ENCODE peak calls at places on chromosomes 13 and 19, in ten cellular contexts. T is T-helper 9 cell; P is nucleus accumbens; F is AG08395; C is body of pancreas; H is A172; I is stimulated activated CD4-positive, alpha-beta T cell treated with anti-CD3 and anti-CD28 coated beads, Interleukin-4, amount 100 ng/mL, for 1 hour; V is heart left ventricle; Y is NCI-H748 treated with DMSO at 0.1 percent for 48 hours; K is activated CD8-positive, alpha-beta memory T cell treated with anti-CD3 and anti-CD28 coated beads for 24 hours. O is an unnamed sample.

GRCh38 chr19:54035215-54036178 is 28.2 kb downstream of the VSTM1 start:
- DNase-seq in T (no peak), P (no peak), F (peak), C (no peak), H (peak), I (no peak), V (no peak), Y (no peak), K (no peak), O (peak)

GRCh38 chr19:49949735-49950589 is 11.0 kb downstream of the SIGLEC11 start:
- DNase-seq in T (no peak), P (no peak), F (no peak), C (no peak), H (no peak), I (no peak), V (no peak), Y (no peak), K (no peak), O (no peak)

GRCh38 chr13:34156841-34157365 is 339.0 kb downstream of the RFC3 start:
- DNase-seq in T (no peak), P (peak), F (peak), C (peak), H (peak), I (peak), V (peak), Y (peak), K (peak), O (peak)

GRCh38 chr13:85693889-85694511 is 105.2 kb downstream of the SLITRK6 start:
- DNase-seq in T (no peak), P (no peak), F (no peak), C (no peak), H (peak), I (no peak), V (no peak), Y (no peak), K (no peak), O (no peak)

GRCh38 chr19:13163609-13164364 is 13.6 kb downstream of the IER2 start:
- DNase-seq in T (no peak), P (peak), F (peak), C (peak), H (peak), I (peak), V (peak), Y (no peak), K (peak), O (peak)

GRCh38 chr13:93226623-93227279 is at the start of gene GPC6:
- DNase-seq in T (no peak), P (no peak), F (peak), C (no peak), H (peak), I (no peak), V (no peak), Y (peak), K (no peak), O (no peak)

GRCh38 chr13:75635621-75636338 is at the start of gene LMO7:
- DNase-seq in T (peak), P (no peak), F (peak), C (peak), H (peak), I (peak), V (peak), Y (peak), K (peak), O (peak)

GRCh38 chr13:27432612-27433210 is 8.3 kb downstream of the GTF3A start:
- DNase-seq in T (peak), P (no peak), F (no peak), C (no peak), H (no peak), I (no peak), V (no peak), Y (no peak), K (no peak), O (no peak)

O was measured in PC-9.